ENCODE peak calls at places on chromosomes 4 and X, in four cellular contexts. One of them, this sample, is unnamed.

GRCh38 chrX:110042521-110042920 is 39.6 kb downstream of the TMEM164 start:
- DNase-seq in H1: no peak
- DNase-seq in mesenchymal stem cell: peak
- DNase-seq in trophoblast cell: no peak
- DNase-seq in this sample: no peak

GRCh38 chrX:74923942-74924448 is 1.3 kb downstream of the NEXMIF start:
- DNase-seq in H1: no peak
- DNase-seq in mesenchymal stem cell: no peak
- DNase-seq in trophoblast cell: no peak
- DNase-seq in this sample: peak

GRCh38 chr4:10180927-10181744 is 64.5 kb upstream of the WDR1 start:
- DNase-seq in H1: no peak
- DNase-seq in mesenchymal stem cell: no peak
- DNase-seq in trophoblast cell: peak
- DNase-seq in this sample: no peak

GRCh38 chr4:2928242-2929155 is 34.7 kb downstream of the NOP14 start:
- DNase-seq in H1: no peak
- DNase-seq in mesenchymal stem cell: no peak
- DNase-seq in trophoblast cell: peak
- DNase-seq in this sample: no peak

GRCh38 chr4:79576480-79576803 is 168.4 kb upstream of the GK2 start:
- DNase-seq in H1: no peak
- DNase-seq in mesenchymal stem cell: peak
- DNase-seq in trophoblast cell: peak
- DNase-seq in this sample: peak

GRCh38 chr4:133802741-133803140 is 398.8 kb downstream of the PABPC4L start:
- DNase-seq in H1: no peak
- DNase-seq in mesenchymal stem cell: peak
- DNase-seq in trophoblast cell: no peak
- DNase-seq in this sample: no peak

GRCh38 chrX:68249401-68249831 is 183.9 kb downstream of the OPHN1 start:
- DNase-seq in H1: no peak
- DNase-seq in mesenchymal stem cell: no peak
- DNase-seq in trophoblast cell: no peak
- DNase-seq in this sample: no peak

GRCh38 chrX:54359408-54359807 is 1.6 kb upstream of the WNK3 start:
- DNase-seq in H1: no peak
- DNase-seq in mesenchymal stem cell: no peak
- DNase-seq in trophoblast cell: no peak
- DNase-seq in this sample: no peak

GRCh38 chr4:78059524-78059889 is 2.4 kb downstream of the FRAS1 start:
- DNase-seq in H1: peak
- DNase-seq in mesenchymal stem cell: peak
- DNase-seq in trophoblast cell: peak
- DNase-seq in this sample: peak

GRCh38 chr4:9946171-9946570 is 75.1 kb downstream of the SLC2A9 start:
- DNase-seq in H1: no peak
- DNase-seq in mesenchymal stem cell: no peak
- DNase-seq in trophoblast cell: no peak
- DNase-seq in this sample: no peak

GRCh38 chr4:48944252-48944651 is 37.7 kb upstream of the OCIAD2 start:
- DNase-seq in H1: no peak
- DNase-seq in mesenchymal stem cell: no peak
- DNase-seq in trophoblast cell: no peak
- DNase-seq in this sample: no peak

GRCh38 chr4:25229804-25230203 is 4.0 kb upstream of the PI4K2B start:
- DNase-seq in H1: no peak
- DNase-seq in mesenchymal stem cell: no peak
- DNase-seq in trophoblast cell: no peak
- DNase-seq in this sample: no peak

GRCh38 chr4:42702895-42703294 is 46.0 kb upstream of the ATP8A1 start:
- DNase-seq in H1: no peak
- DNase-seq in mesenchymal stem cell: no peak
- DNase-seq in trophoblast cell: no peak
- DNase-seq in this sample: no peak

GRCh38 chr4:154164931-154165839 is 326.4 kb downstream of the DCHS2 start:
- DNase-seq in H1: no peak
- DNase-seq in mesenchymal stem cell: peak
- DNase-seq in trophoblast cell: peak
- DNase-seq in this sample: no peak

GRCh38 chr4:38993683-38994082 is 38.5 kb downstream of the TMEM156 start:
- DNase-seq in H1: no peak
- DNase-seq in mesenchymal stem cell: no peak
- DNase-seq in trophoblast cell: peak
- DNase-seq in this sample: no peak

GRCh38 chr4:26161030-26161824 is 159.6 kb upstream of the RBPJ start:
- DNase-seq in H1: no peak
- DNase-seq in mesenchymal stem cell: no peak
- DNase-seq in trophoblast cell: no peak
- DNase-seq in this sample: no peak

GRCh38 chr4:78768447-78769177 is 7.5 kb upstream of the BMP2K start:
- DNase-seq in H1: no peak
- DNase-seq in mesenchymal stem cell: peak
- DNase-seq in trophoblast cell: peak
- DNase-seq in this sample: no peak

GRCh38 chr4:145012841-145013240 is 85.2 kb downstream of the ANAPC10 start:
- DNase-seq in H1: no peak
- DNase-seq in mesenchymal stem cell: peak
- DNase-seq in trophoblast cell: peak
- DNase-seq in this sample: no peak

GRCh38 chr4:142563682-142564291 is 282.3 kb downstream of the INPP4B start:
- DNase-seq in H1: no peak
- DNase-seq in mesenchymal stem cell: no peak
- DNase-seq in trophoblast cell: peak
- DNase-seq in this sample: no peak

GRCh38 chrX:13689519-13690211 is 737 bp downstream of the RAB9A start:
- DNase-seq in H1: no peak
- DNase-seq in mesenchymal stem cell: peak
- DNase-seq in trophoblast cell: peak
- DNase-seq in this sample: no peak

GRCh38 chrX:77771601-77772000 is 14.4 kb downstream of the ATRX start:
- DNase-seq in H1: no peak
- DNase-seq in mesenchymal stem cell: no peak
- DNase-seq in trophoblast cell: no peak
- DNase-seq in this sample: no peak

GRCh38 chrX:110966839-110967238 is 129.2 kb upstream of the PAK3 start:
- DNase-seq in H1: no peak
- DNase-seq in mesenchymal stem cell: peak
- DNase-seq in trophoblast cell: peak
- DNase-seq in this sample: no peak

GRCh38 chr4:81723927-81724587 is 252.3 kb upstream of the RASGEF1B start:
- DNase-seq in H1: no peak
- DNase-seq in mesenchymal stem cell: no peak
- DNase-seq in trophoblast cell: peak
- DNase-seq in this sample: no peak

GRCh38 chr4:127634181-127634580 is 1.4 kb downstream of the INTU start:
- DNase-seq in H1: no peak
- DNase-seq in mesenchymal stem cell: peak
- DNase-seq in trophoblast cell: peak
- DNase-seq in this sample: no peak

GRCh38 chrX:134634691-134635090 is 23.6 kb downstream of the PLAC1 start:
- DNase-seq in H1: no peak
- DNase-seq in mesenchymal stem cell: peak
- DNase-seq in trophoblast cell: no peak
- DNase-seq in this sample: no peak

GRCh38 chr4:76799718-76800117 is 98.2 kb downstream of the SOWAHB start:
- DNase-seq in H1: no peak
- DNase-seq in mesenchymal stem cell: peak
- DNase-seq in trophoblast cell: peak
- DNase-seq in this sample: no peak

GRCh38 chr4:5878359-5878758 is 14.5 kb downstream of the CRMP1 start:
- DNase-seq in H1: no peak
- DNase-seq in mesenchymal stem cell: no peak
- DNase-seq in trophoblast cell: no peak
- DNase-seq in this sample: no peak

GRCh38 chrX:26262121-26262523 is 46.2 kb downstream of the MAGEB5 start:
- DNase-seq in H1: no peak
- DNase-seq in mesenchymal stem cell: no peak
- DNase-seq in trophoblast cell: no peak
- DNase-seq in this sample: no peak

GRCh38 chr4:122889726-122890125 is 32.7 kb downstream of the NUDT6 start:
- DNase-seq in H1: no peak
- DNase-seq in mesenchymal stem cell: no peak
- DNase-seq in trophoblast cell: no peak
- DNase-seq in this sample: no peak

GRCh38 chr4:150722908-150723362 is 141.0 kb downstream of the MAB21L2 start:
- DNase-seq in H1: no peak
- DNase-seq in mesenchymal stem cell: peak
- DNase-seq in trophoblast cell: peak
- DNase-seq in this sample: no peak

GRCh38 chrX:69243276-69243675 is 78.0 kb upstream of the PJA1 start:
- DNase-seq in H1: no peak
- DNase-seq in mesenchymal stem cell: no peak
- DNase-seq in trophoblast cell: no peak
- DNase-seq in this sample: no peak

GRCh38 chr4:10135252-10135651 is 18.7 kb upstream of the WDR1 start:
- DNase-seq in H1: no peak
- DNase-seq in mesenchymal stem cell: no peak
- DNase-seq in trophoblast cell: no peak
- DNase-seq in this sample: no peak

GRCh38 chrX:103398321-103398937 is 22.1 kb downstream of the BEX3 start:
- DNase-seq in H1: no peak
- DNase-seq in mesenchymal stem cell: peak
- DNase-seq in trophoblast cell: peak
- DNase-seq in this sample: no peak

GRCh38 chrX:150146271-150146888 is 208.1 kb upstream of the EOLA2 start:
- DNase-seq in H1: no peak
- DNase-seq in mesenchymal stem cell: no peak
- DNase-seq in trophoblast cell: no peak
- DNase-seq in this sample: no peak

GRCh38 chrX:21798677-21799219 is 40.7 kb upstream of the MBTPS2 start:
- DNase-seq in H1: no peak
- DNase-seq in mesenchymal stem cell: peak
- DNase-seq in trophoblast cell: no peak
- DNase-seq in this sample: no peak

GRCh38 chr4:144104509-144105130 is 35.9 kb downstream of the GYPA start:
- DNase-seq in H1: no peak
- DNase-seq in mesenchymal stem cell: no peak
- DNase-seq in trophoblast cell: no peak
- DNase-seq in this sample: no peak

DNA sequence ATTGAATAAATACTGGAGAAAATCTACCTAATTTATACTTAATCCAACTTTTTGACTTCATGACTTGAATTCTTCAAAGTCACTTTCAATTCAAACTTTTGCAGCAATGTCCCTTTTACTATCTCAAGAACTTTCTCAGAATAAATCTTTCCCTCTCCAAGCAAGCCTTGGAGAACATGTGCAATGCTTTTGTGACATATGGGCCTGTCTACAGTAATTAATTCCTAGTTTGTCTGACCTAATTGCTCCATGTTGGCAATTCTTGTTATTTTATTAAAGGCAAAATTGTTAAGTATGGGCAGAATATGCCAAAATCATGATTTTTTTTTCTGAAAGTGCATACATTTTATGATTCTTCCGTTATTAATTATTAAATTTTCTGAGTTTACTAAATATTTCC is 1115.3 kb downstream of the PDHA2 start:
- DNase-seq in H1: no peak
- DNase-seq in mesenchymal stem cell: no peak
- DNase-seq in trophoblast cell: no peak
- DNase-seq in this sample: no peak
- H2BK12ac ChIP-seq in H1: no peak
- H2BK12ac ChIP-seq in mesenchymal stem cell: no peak
- H2BK12ac ChIP-seq in trophoblast cell: no peak
- H2BK12ac ChIP-seq in this sample: no peak

GRCh38 chr4:68906238-68907137 is 45.1 kb downstream of the UGT2A3 start:
- DNase-seq in H1: peak
- DNase-seq in mesenchymal stem cell: no peak
- DNase-seq in trophoblast cell: no peak
- DNase-seq in this sample: peak

GRCh38 chr4:68907788-68908700 is 43.6 kb downstream of the UGT2A3 start:
- DNase-seq in H1: no peak
- DNase-seq in mesenchymal stem cell: no peak
- DNase-seq in trophoblast cell: no peak
- DNase-seq in this sample: no peak

GRCh38 chr4:68904786-68905185 is 46.8 kb downstream of the UGT2A3 start:
- DNase-seq in H1: no peak
- DNase-seq in mesenchymal stem cell: no peak
- DNase-seq in trophoblast cell: no peak
- DNase-seq in this sample: no peak

GRCh38 chr4:68905598-68906237 is 45.9 kb downstream of the UGT2A3 start:
- DNase-seq in H1: peak
- DNase-seq in mesenchymal stem cell: no peak
- DNase-seq in trophoblast cell: peak
- DNase-seq in this sample: peak

GRCh38 chr4:68907230-68907629 is 44.4 kb downstream of the UGT2A3 start:
- DNase-seq in H1: no peak
- DNase-seq in mesenchymal stem cell: no peak
- DNase-seq in trophoblast cell: peak
- DNase-seq in this sample: no peak
- H3K4me3 ChIP-seq in H1: peak
- H3K4me3 ChIP-seq in mesenchymal stem cell: no peak
- H3K4me3 ChIP-seq in trophoblast cell: no peak
- H3K4me3 ChIP-seq in this sample: no peak

GRCh38 chr4:87919951-87920350 is 55.6 kb upstream of the SPP1 start:
- DNase-seq in H1: no peak
- DNase-seq in mesenchymal stem cell: no peak
- DNase-seq in trophoblast cell: no peak
- DNase-seq in this sample: no peak
- H2BK12ac ChIP-seq in H1: peak
- H2BK12ac ChIP-seq in mesenchymal stem cell: no peak
- H2BK12ac ChIP-seq in trophoblast cell: no peak
- H2BK12ac ChIP-seq in this sample: no peak

GRCh38 chr4:87982446-87982845 is 6.9 kb downstream of the SPP1 start:
- DNase-seq in H1: no peak
- DNase-seq in mesenchymal stem cell: peak
- DNase-seq in trophoblast cell: no peak
- DNase-seq in this sample: no peak

GRCh38 chr4:87983996-87984395 is 8.5 kb downstream of the SPP1 start:
- DNase-seq in H1: no peak
- DNase-seq in mesenchymal stem cell: no peak
- DNase-seq in trophoblast cell: no peak
- DNase-seq in this sample: no peak

GRCh38 chr4:87986508-87986907 is 11.0 kb downstream of the SPP1 start:
- DNase-seq in H1: no peak
- DNase-seq in mesenchymal stem cell: no peak
- DNase-seq in trophoblast cell: no peak
- DNase-seq in this sample: no peak

GRCh38 chr4:87985097-87985886 is 9.8 kb downstream of the SPP1 start:
- DNase-seq in H1: peak
- DNase-seq in mesenchymal stem cell: peak
- DNase-seq in trophoblast cell: peak
- DNase-seq in this sample: no peak

DNA sequence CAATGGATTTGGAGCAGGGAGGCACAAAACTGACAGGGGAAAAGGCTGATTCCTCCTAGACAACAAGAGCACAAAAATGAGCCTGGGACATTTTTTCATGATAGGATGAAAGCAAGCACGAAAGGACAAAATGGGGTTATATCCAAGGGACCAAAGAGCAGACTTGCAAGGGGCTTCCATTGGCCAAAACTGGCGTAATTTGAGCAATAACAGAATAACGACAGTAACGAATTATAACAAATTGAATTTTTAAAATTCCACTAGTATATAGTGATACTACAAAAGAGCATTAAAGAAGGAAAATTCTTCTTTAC is 10.3 kb downstream of the SPP1 start:
- DNase-seq in H1: no peak
- DNase-seq in mesenchymal stem cell: no peak
- DNase-seq in trophoblast cell: no peak
- DNase-seq in this sample: no peak
- H3K4me3 ChIP-seq in H1: no peak
- H3K4me3 ChIP-seq in mesenchymal stem cell: no peak
- H3K4me3 ChIP-seq in trophoblast cell: no peak
- H3K4me3 ChIP-seq in this sample: no peak

GRCh38 chr4:8109406-8110065 is 49.1 kb downstream of the ABLIM2 start:
- DNase-seq in H1: no peak
- DNase-seq in mesenchymal stem cell: no peak
- DNase-seq in trophoblast cell: no peak
- DNase-seq in this sample: no peak
- H2BK12ac ChIP-seq in H1: peak
- H2BK12ac ChIP-seq in mesenchymal stem cell: no peak
- H2BK12ac ChIP-seq in trophoblast cell: no peak
- H2BK12ac ChIP-seq in this sample: no peak

This sample was measured in neuronal stem cell.